ENCODE peak calls at places on chromosomes 1 and 21, in nine cellular contexts. K is tibial nerve, L is T-helper 17 cell, Y is Right ventricle myocardium inferior, H is WERI-Rb-1, D is omental fat pad, Z is EL, Q is cardiac septum, C is fibroblast of mammary gland. U is an unnamed sample.

GRCh38 chr1:20059847-20060246 is 10.1 kb upstream of the PLA2G5 start:
- DNase-seq in Q (no peak), D (no peak), Z (no peak), K (no peak), C (no peak), H (no peak), Y (no peak), L (no peak), U (no peak)

GRCh38 chr21:15193937-15194336 is 129.1 kb upstream of the NRIP1 start:
- DNase-seq in Y (no peak), D (no peak), H (no peak), Q (no peak), L (no peak), K (no peak), C (no peak), Z (no peak), U (no peak)

GRCh38 chr1:244835276-244836134 is at the start of gene COX20:
- DNase-seq in K (peak), C (peak), H (no peak), L (peak), Z (peak), Q (peak), Y (peak), D (peak), U (peak)

GRCh38 chr21:15063081-15063820 is 1.5 kb downstream of the NRIP1 start:
- DNase-seq in H (no peak), Y (no peak), Z (peak), C (no peak), L (no peak), D (no peak), K (no peak), Q (no peak), U (no peak)

GRCh38 chr1:106817626-106818025 is 238.8 kb upstream of the PRMT6 start:
- DNase-seq in L (no peak), Y (no peak), C (no peak), K (no peak), Z (no peak), Q (no peak), H (no peak), D (no peak), U (no peak)

GRCh38 chr1:16191916-16192545 is 20.4 kb downstream of the ARHGEF19 start:
- DNase-seq in C (no peak), Y (no peak), L (no peak), Z (no peak), D (no peak), K (no peak), H (no peak), Q (no peak), U (no peak)

GRCh38 chr1:185973645-185974044 is 239.5 kb downstream of the HMCN1 start:
- DNase-seq in L (no peak), D (no peak), K (no peak), Y (no peak), Q (no peak), H (no peak), Z (peak), C (peak), U (peak)

GRCh38 chr21:34913786-34914185 is 135.3 kb downstream of the RUNX1 start:
- DNase-seq in D (no peak), K (no peak), Q (no peak), H (no peak), Z (no peak), L (no peak), Y (no peak), C (peak), U (no peak)

GRCh38 chr1:150262388-150263320 is 5.1 kb downstream of the CA14 start:
- DNase-seq in K (no peak), Q (no peak), Z (no peak), C (no peak), H (no peak), D (no peak), L (no peak), Y (no peak), U (no peak)

GRCh38 chr1:30310966-30311742 is 412.2 kb downstream of the MATN1 start:
- DNase-seq in Z (no peak), D (no peak), L (no peak), Y (no peak), H (no peak), C (no peak), Q (peak), K (no peak), U (no peak)

GRCh38 chr1:3821004-3821933 is 25.0 kb upstream of the LRRC47 start:
- DNase-seq in Y (no peak), K (no peak), Q (no peak), L (no peak), H (peak), D (no peak), C (no peak), Z (no peak), U (no peak)

GRCh38 chr1:225612265-225612664 is 40.7 kb downstream of the ENAH start:
- DNase-seq in C (peak), Y (no peak), L (no peak), Q (no peak), H (no peak), K (no peak), D (no peak), Z (no peak), U (no peak)

GRCh38 chr1:67983867-67984266 is 66.6 kb downstream of the DIRAS3 start:
- DNase-seq in H (no peak), D (no peak), Q (no peak), K (no peak), Z (no peak), C (no peak), L (no peak), Y (no peak), U (no peak)

GRCh38 chr21:39313042-39313456 is 383 bp downstream of the BRWD1 start:
- DNase-seq in Q (no peak), C (no peak), D (no peak), Z (no peak), Y (no peak), L (peak), K (peak), H (peak), U (no peak)

GRCh38 chr21:45282283-45283018 is 5.2 kb downstream of the POFUT2 start:
- DNase-seq in Q (peak), D (no peak), H (peak), Y (no peak), K (no peak), C (no peak), L (no peak), Z (no peak), U (no peak)

GRCh38 chr21:39612233-39613028 is at the start of gene B3GALT5:
- DNase-seq in C (peak), K (no peak), Z (peak), Y (no peak), H (peak), D (no peak), L (no peak), Q (no peak), U (no peak)

GRCh38 chr1:201946224-201946908 is at the start of gene LMOD1:
- DNase-seq in Y (peak), H (peak), C (peak), L (no peak), Z (peak), K (peak), D (peak), Q (peak), U (peak)

GRCh38 chr1:231062500-231063270 is 22.6 kb upstream of the FAM89A start:
- DNase-seq in K (no peak), L (no peak), Q (no peak), H (peak), Y (no peak), Z (peak), D (no peak), C (no peak), U (no peak)